ENCODE peak calls at places on chromosomes 11 and 22, in seven cellular contexts. One of them, this sample, is unnamed.

GRCh38 chr11:65640483-65641207 is 2.7 kb downstream of the SIPA1 start:
- DNase-seq in right cardiac atrium: peak; percentile 85
- DNase-seq in iris pigment epithelial cell: no peak
- DNase-seq in Kasumi-1: peak; percentile 83
- DNase-seq in activated CD4-positive, alpha-beta T cell treated with anti-CD3 and anti-CD28 coated beads for 24 hours: no peak
- DNase-seq in activated naive CD8-positive, alpha-beta T cell treated with anti-CD3 and anti-CD28 coated beads, Interleukin-2, amount 50 U/mL, for 24 hours: peak; percentile 51
- DNase-seq in substantia nigra: no peak
- DNase-seq in this sample: peak; percentile 45

GRCh38 chr11:132312616-132313210 is 942.3 kb downstream of the NTM start:
- DNase-seq in right cardiac atrium: no peak
- DNase-seq in iris pigment epithelial cell: peak; percentile 5
- DNase-seq in Kasumi-1: no peak
- DNase-seq in activated CD4-positive, alpha-beta T cell treated with anti-CD3 and anti-CD28 coated beads for 24 hours: no peak
- DNase-seq in activated naive CD8-positive, alpha-beta T cell treated with anti-CD3 and anti-CD28 coated beads, Interleukin-2, amount 50 U/mL, for 24 hours: no peak
- DNase-seq in substantia nigra: no peak
- DNase-seq in this sample: peak; percentile 36

GRCh38 chr22:20386972-20387371 is 7.0 kb upstream of the ZNF74 start:
- DNase-seq in right cardiac atrium: no peak
- DNase-seq in iris pigment epithelial cell: no peak
- DNase-seq in Kasumi-1: no peak
- DNase-seq in activated CD4-positive, alpha-beta T cell treated with anti-CD3 and anti-CD28 coated beads for 24 hours: no peak
- DNase-seq in activated naive CD8-positive, alpha-beta T cell treated with anti-CD3 and anti-CD28 coated beads, Interleukin-2, amount 50 U/mL, for 24 hours: no peak
- DNase-seq in substantia nigra: no peak
- DNase-seq in this sample: no peak

GRCh38 chr11:123033895-123034294 is 28.0 kb downstream of the HSPA8 start:
- DNase-seq in right cardiac atrium: no peak
- DNase-seq in iris pigment epithelial cell: no peak
- DNase-seq in Kasumi-1: no peak
- DNase-seq in activated CD4-positive, alpha-beta T cell treated with anti-CD3 and anti-CD28 coated beads for 24 hours: no peak
- DNase-seq in activated naive CD8-positive, alpha-beta T cell treated with anti-CD3 and anti-CD28 coated beads, Interleukin-2, amount 50 U/mL, for 24 hours: no peak
- DNase-seq in substantia nigra: no peak
- DNase-seq in this sample: no peak

GRCh38 chr11:86101941-86102407 is 33.1 kb upstream of the PICALM start:
- DNase-seq in right cardiac atrium: no peak
- DNase-seq in iris pigment epithelial cell: peak; percentile 18
- DNase-seq in Kasumi-1: no peak
- DNase-seq in activated CD4-positive, alpha-beta T cell treated with anti-CD3 and anti-CD28 coated beads for 24 hours: no peak
- DNase-seq in activated naive CD8-positive, alpha-beta T cell treated with anti-CD3 and anti-CD28 coated beads, Interleukin-2, amount 50 U/mL, for 24 hours: no peak
- DNase-seq in substantia nigra: no peak
- DNase-seq in this sample: no peak

GRCh38 chr11:14118047-14118446 is 155.5 kb downstream of the SPON1 start:
- DNase-seq in right cardiac atrium: no peak
- DNase-seq in iris pigment epithelial cell: no peak
- DNase-seq in Kasumi-1: no peak
- DNase-seq in activated CD4-positive, alpha-beta T cell treated with anti-CD3 and anti-CD28 coated beads for 24 hours: no peak
- DNase-seq in activated naive CD8-positive, alpha-beta T cell treated with anti-CD3 and anti-CD28 coated beads, Interleukin-2, amount 50 U/mL, for 24 hours: no peak
- DNase-seq in substantia nigra: no peak
- DNase-seq in this sample: no peak

GRCh38 chr11:110362916-110363574 is 66.6 kb upstream of the RDX start:
- DNase-seq in right cardiac atrium: peak; percentile 34
- DNase-seq in iris pigment epithelial cell: no peak
- DNase-seq in Kasumi-1: no peak
- DNase-seq in activated CD4-positive, alpha-beta T cell treated with anti-CD3 and anti-CD28 coated beads for 24 hours: no peak
- DNase-seq in activated naive CD8-positive, alpha-beta T cell treated with anti-CD3 and anti-CD28 coated beads, Interleukin-2, amount 50 U/mL, for 24 hours: no peak
- DNase-seq in substantia nigra: no peak
- DNase-seq in this sample: no peak

GRCh38 chr11:106422585-106422984 is 345.1 kb downstream of the AASDHPPT start:
- DNase-seq in right cardiac atrium: no peak
- DNase-seq in iris pigment epithelial cell: no peak
- DNase-seq in Kasumi-1: no peak
- DNase-seq in activated CD4-positive, alpha-beta T cell treated with anti-CD3 and anti-CD28 coated beads for 24 hours: no peak
- DNase-seq in activated naive CD8-positive, alpha-beta T cell treated with anti-CD3 and anti-CD28 coated beads, Interleukin-2, amount 50 U/mL, for 24 hours: no peak
- DNase-seq in substantia nigra: no peak
- DNase-seq in this sample: no peak

GRCh38 chr22:23230348-23231068 is 50.2 kb downstream of the BCR start:
- DNase-seq in right cardiac atrium: peak; percentile 35
- DNase-seq in iris pigment epithelial cell: no peak
- DNase-seq in Kasumi-1: no peak
- DNase-seq in activated CD4-positive, alpha-beta T cell treated with anti-CD3 and anti-CD28 coated beads for 24 hours: no peak
- DNase-seq in activated naive CD8-positive, alpha-beta T cell treated with anti-CD3 and anti-CD28 coated beads, Interleukin-2, amount 50 U/mL, for 24 hours: no peak
- DNase-seq in substantia nigra: no peak
- DNase-seq in this sample: no peak

GRCh38 chr11:68457898-68458249 is 2.7 kb upstream of the PPP6R3 start:
- DNase-seq in right cardiac atrium: no peak
- DNase-seq in iris pigment epithelial cell: no peak
- DNase-seq in Kasumi-1: no peak
- DNase-seq in activated CD4-positive, alpha-beta T cell treated with anti-CD3 and anti-CD28 coated beads for 24 hours: no peak
- DNase-seq in activated naive CD8-positive, alpha-beta T cell treated with anti-CD3 and anti-CD28 coated beads, Interleukin-2, amount 50 U/mL, for 24 hours: no peak
- DNase-seq in substantia nigra: no peak
- DNase-seq in this sample: no peak

GRCh38 chr11:501001-501682 is 5.9 kb downstream of the RNH1 start:
- DNase-seq in right cardiac atrium: peak; percentile 80
- DNase-seq in iris pigment epithelial cell: no peak
- DNase-seq in Kasumi-1: no peak
- DNase-seq in activated CD4-positive, alpha-beta T cell treated with anti-CD3 and anti-CD28 coated beads for 24 hours: no peak
- DNase-seq in activated naive CD8-positive, alpha-beta T cell treated with anti-CD3 and anti-CD28 coated beads, Interleukin-2, amount 50 U/mL, for 24 hours: no peak
- DNase-seq in substantia nigra: no peak
- DNase-seq in this sample: no peak

GRCh38 chr22:42433754-42434153 is 1.6 kb upstream of the NFAM1 start:
- DNase-seq in right cardiac atrium: no peak
- DNase-seq in iris pigment epithelial cell: no peak
- DNase-seq in Kasumi-1: no peak
- DNase-seq in activated CD4-positive, alpha-beta T cell treated with anti-CD3 and anti-CD28 coated beads for 24 hours: no peak
- DNase-seq in activated naive CD8-positive, alpha-beta T cell treated with anti-CD3 and anti-CD28 coated beads, Interleukin-2, amount 50 U/mL, for 24 hours: no peak
- DNase-seq in substantia nigra: no peak
- DNase-seq in this sample: no peak

GRCh38 chr11:116857316-116857715 is 19.9 kb upstream of the APOA1 start:
- DNase-seq in right cardiac atrium: no peak
- DNase-seq in iris pigment epithelial cell: peak; percentile 20
- DNase-seq in Kasumi-1: no peak
- DNase-seq in activated CD4-positive, alpha-beta T cell treated with anti-CD3 and anti-CD28 coated beads for 24 hours: no peak
- DNase-seq in activated naive CD8-positive, alpha-beta T cell treated with anti-CD3 and anti-CD28 coated beads, Interleukin-2, amount 50 U/mL, for 24 hours: no peak
- DNase-seq in substantia nigra: no peak
- DNase-seq in this sample: no peak

GRCh38 chr11:16977136-16978020 is 36.8 kb downstream of the PLEKHA7 start:
- DNase-seq in right cardiac atrium: no peak
- DNase-seq in iris pigment epithelial cell: no peak
- DNase-seq in Kasumi-1: no peak
- DNase-seq in activated CD4-positive, alpha-beta T cell treated with anti-CD3 and anti-CD28 coated beads for 24 hours: no peak
- DNase-seq in activated naive CD8-positive, alpha-beta T cell treated with anti-CD3 and anti-CD28 coated beads, Interleukin-2, amount 50 U/mL, for 24 hours: no peak
- DNase-seq in substantia nigra: no peak
- DNase-seq in this sample: no peak

GRCh38 chr22:48490513-48491411 is 1336.9 kb downstream of the BRD1 start:
- DNase-seq in right cardiac atrium: no peak
- DNase-seq in iris pigment epithelial cell: no peak
- DNase-seq in Kasumi-1: no peak
- DNase-seq in activated CD4-positive, alpha-beta T cell treated with anti-CD3 and anti-CD28 coated beads for 24 hours: no peak
- DNase-seq in activated naive CD8-positive, alpha-beta T cell treated with anti-CD3 and anti-CD28 coated beads, Interleukin-2, amount 50 U/mL, for 24 hours: no peak
- DNase-seq in substantia nigra: no peak
- DNase-seq in this sample: peak; percentile 46

GRCh38 chr11:11380883-11381282 is 27.8 kb upstream of the CSNK2A3 start:
- DNase-seq in right cardiac atrium: no peak
- DNase-seq in iris pigment epithelial cell: no peak
- DNase-seq in Kasumi-1: no peak
- DNase-seq in activated CD4-positive, alpha-beta T cell treated with anti-CD3 and anti-CD28 coated beads for 24 hours: no peak
- DNase-seq in activated naive CD8-positive, alpha-beta T cell treated with anti-CD3 and anti-CD28 coated beads, Interleukin-2, amount 50 U/mL, for 24 hours: no peak
- DNase-seq in substantia nigra: no peak
- DNase-seq in this sample: no peak

GRCh38 chr22:20015971-20016733 is 471 bp downstream of the ARVCF start:
- DNase-seq in right cardiac atrium: peak; percentile 77
- DNase-seq in iris pigment epithelial cell: no peak
- DNase-seq in Kasumi-1: peak; percentile 31
- DNase-seq in activated CD4-positive, alpha-beta T cell treated with anti-CD3 and anti-CD28 coated beads for 24 hours: peak; percentile 15
- DNase-seq in activated naive CD8-positive, alpha-beta T cell treated with anti-CD3 and anti-CD28 coated beads, Interleukin-2, amount 50 U/mL, for 24 hours: peak; percentile 30
- DNase-seq in substantia nigra: no peak
- DNase-seq in this sample: no peak

GRCh38 chr22:43840851-43841250 is 21.5 kb downstream of the SULT4A1 start:
- DNase-seq in right cardiac atrium: peak; percentile 30
- DNase-seq in iris pigment epithelial cell: no peak
- DNase-seq in Kasumi-1: no peak
- DNase-seq in activated CD4-positive, alpha-beta T cell treated with anti-CD3 and anti-CD28 coated beads for 24 hours: no peak
- DNase-seq in activated naive CD8-positive, alpha-beta T cell treated with anti-CD3 and anti-CD28 coated beads, Interleukin-2, amount 50 U/mL, for 24 hours: no peak
- DNase-seq in substantia nigra: no peak
- DNase-seq in this sample: no peak

GRCh38 chr22:48492371-48493320 is 1335.0 kb downstream of the BRD1 start:
- DNase-seq in right cardiac atrium: no peak
- DNase-seq in iris pigment epithelial cell: peak; percentile 76
- DNase-seq in Kasumi-1: peak; percentile 75
- DNase-seq in activated CD4-positive, alpha-beta T cell treated with anti-CD3 and anti-CD28 coated beads for 24 hours: peak; percentile 17
- DNase-seq in activated naive CD8-positive, alpha-beta T cell treated with anti-CD3 and anti-CD28 coated beads, Interleukin-2, amount 50 U/mL, for 24 hours: peak; percentile 43
- DNase-seq in substantia nigra: peak; percentile 51
- DNase-seq in this sample: peak; percentile 47

GRCh38 chr11:62497132-62497915 is 49.3 kb downstream of the AHNAK start:
- DNase-seq in right cardiac atrium: no peak
- DNase-seq in iris pigment epithelial cell: peak; percentile 81
- DNase-seq in Kasumi-1: peak; percentile 13
- DNase-seq in activated CD4-positive, alpha-beta T cell treated with anti-CD3 and anti-CD28 coated beads for 24 hours: no peak
- DNase-seq in activated naive CD8-positive, alpha-beta T cell treated with anti-CD3 and anti-CD28 coated beads, Interleukin-2, amount 50 U/mL, for 24 hours: peak; percentile 10
- DNase-seq in substantia nigra: no peak
- DNase-seq in this sample: peak; percentile 27

GRCh38 chr22:47127441-47127871 is 365.0 kb downstream of the TBC1D22A start:
- DNase-seq in right cardiac atrium: peak; percentile 30
- DNase-seq in iris pigment epithelial cell: no peak
- DNase-seq in Kasumi-1: no peak
- DNase-seq in activated CD4-positive, alpha-beta T cell treated with anti-CD3 and anti-CD28 coated beads for 24 hours: no peak
- DNase-seq in activated naive CD8-positive, alpha-beta T cell treated with anti-CD3 and anti-CD28 coated beads, Interleukin-2, amount 50 U/mL, for 24 hours: no peak
- DNase-seq in substantia nigra: no peak
- DNase-seq in this sample: no peak

GRCh38 chr11:28153586-28153985 is 45.4 kb downstream of the METTL15 start:
- DNase-seq in right cardiac atrium: no peak
- DNase-seq in iris pigment epithelial cell: no peak
- DNase-seq in Kasumi-1: no peak
- DNase-seq in activated CD4-positive, alpha-beta T cell treated with anti-CD3 and anti-CD28 coated beads for 24 hours: no peak
- DNase-seq in activated naive CD8-positive, alpha-beta T cell treated with anti-CD3 and anti-CD28 coated beads, Interleukin-2, amount 50 U/mL, for 24 hours: no peak
- DNase-seq in substantia nigra: no peak
- DNase-seq in this sample: no peak

GRCh38 chr11:15710593-15711260 is 596.0 kb downstream of the INSC start:
- DNase-seq in right cardiac atrium: no peak
- DNase-seq in iris pigment epithelial cell: no peak
- DNase-seq in Kasumi-1: no peak
- DNase-seq in activated CD4-positive, alpha-beta T cell treated with anti-CD3 and anti-CD28 coated beads for 24 hours: no peak
- DNase-seq in activated naive CD8-positive, alpha-beta T cell treated with anti-CD3 and anti-CD28 coated beads, Interleukin-2, amount 50 U/mL, for 24 hours: no peak
- DNase-seq in substantia nigra: no peak
- DNase-seq in this sample: no peak

GRCh38 chr11:102850973-102851745 is 7.8 kb upstream of the MMP3 start:
- DNase-seq in right cardiac atrium: no peak
- DNase-seq in iris pigment epithelial cell: peak; percentile 84
- DNase-seq in Kasumi-1: no peak
- DNase-seq in activated CD4-positive, alpha-beta T cell treated with anti-CD3 and anti-CD28 coated beads for 24 hours: no peak
- DNase-seq in activated naive CD8-positive, alpha-beta T cell treated with anti-CD3 and anti-CD28 coated beads, Interleukin-2, amount 50 U/mL, for 24 hours: no peak
- DNase-seq in substantia nigra: no peak
- DNase-seq in this sample: no peak

GRCh38 chr11:44470849-44471248 is 94.6 kb upstream of the CD82 start:
- DNase-seq in right cardiac atrium: no peak
- DNase-seq in iris pigment epithelial cell: no peak
- DNase-seq in Kasumi-1: no peak
- DNase-seq in activated CD4-positive, alpha-beta T cell treated with anti-CD3 and anti-CD28 coated beads for 24 hours: no peak
- DNase-seq in activated naive CD8-positive, alpha-beta T cell treated with anti-CD3 and anti-CD28 coated beads, Interleukin-2, amount 50 U/mL, for 24 hours: no peak
- DNase-seq in substantia nigra: no peak
- DNase-seq in this sample: no peak

GRCh38 chr11:454043-454442 is 4.0 kb downstream of the PTDSS2 start:
- DNase-seq in right cardiac atrium: peak; percentile 1
- DNase-seq in iris pigment epithelial cell: no peak
- DNase-seq in Kasumi-1: no peak
- DNase-seq in activated CD4-positive, alpha-beta T cell treated with anti-CD3 and anti-CD28 coated beads for 24 hours: no peak
- DNase-seq in activated naive CD8-positive, alpha-beta T cell treated with anti-CD3 and anti-CD28 coated beads, Interleukin-2, amount 50 U/mL, for 24 hours: no peak
- DNase-seq in substantia nigra: no peak
- DNase-seq in this sample: no peak

GRCh38 chr22:20567371-20567847 is 60.0 kb downstream of the MED15 start:
- DNase-seq in right cardiac atrium: peak; percentile 18
- DNase-seq in iris pigment epithelial cell: peak; percentile 71
- DNase-seq in Kasumi-1: no peak
- DNase-seq in activated CD4-positive, alpha-beta T cell treated with anti-CD3 and anti-CD28 coated beads for 24 hours: no peak
- DNase-seq in activated naive CD8-positive, alpha-beta T cell treated with anti-CD3 and anti-CD28 coated beads, Interleukin-2, amount 50 U/mL, for 24 hours: no peak
- DNase-seq in substantia nigra: no peak
- DNase-seq in this sample: no peak

This sample was measured in hypothalamus.